ENCODE peak calls at places on chromosomes 4 and X, in four cellular contexts. E is left cardiac atrium; T is activated T-helper 1 cell treated with anti-CD3 and anti-CD28 coated beads, Interleukin-2, amount 50 U/mL, for 16 hours; R is choroid plexus epithelial cell. L is an unnamed sample.
A peak's percentile ranks its signal among the peaks of the same experiment; 100 is the strongest.

GRCh38 chr4:1728061-1728980 is 7.0 kb downstream of the TACC3 start:
- DNase-seq in T (no peak), E (peak; percentile 17), R (no peak), L (no peak)

GRCh38 chr4:151263455-151263854 is 13.5 kb upstream of the PRSS48 start:
- DNase-seq in R (no peak), T (no peak), E (no peak), L (no peak)

GRCh38 chr4:3639613-3640586 is 107.7 kb upstream of the LRPAP1 start:
- DNase-seq in R (no peak), E (no peak), T (no peak), L (peak; percentile 25)

GRCh38 chr4:20326977-20327376 is 75.3 kb downstream of the SLIT2 start:
- DNase-seq in R (no peak), E (no peak), T (no peak), L (no peak)

GRCh38 chrX:47817421-47817820 is 19.3 kb upstream of the ZNF81 start:
- DNase-seq in R (peak; percentile 6), T (no peak), E (no peak), L (no peak)

GRCh38 chr4:142913461-142914030 is 67.4 kb upstream of the INPP4B start:
- DNase-seq in R (no peak), E (no peak), T (no peak), L (no peak)

GRCh38 chr4:41885456-41885855 is 49.8 kb upstream of the TMEM33 start:
- DNase-seq in T (no peak), R (no peak), E (no peak), L (no peak)

GRCh38 chr4:153471691-153472080 is 5.5 kb downstream of the TMEM131L start:
- DNase-seq in R (no peak), E (no peak), T (no peak), L (no peak)

GRCh38 chr4:26594371-26594770 is 10.5 kb downstream of the TBC1D19 start:
- DNase-seq in E (no peak), T (no peak), R (no peak), L (no peak)

GRCh38 chr4:83890816-83891215 is 354.9 kb downstream of the GPAT3 start:
- DNase-seq in T (no peak), E (no peak), R (peak; percentile 8), L (no peak)

GRCh38 chrX:123993326-123993725 is 31.8 kb downstream of the STAG2 start:
- DNase-seq in T (no peak), E (no peak), R (peak; percentile 63), L (no peak)

GRCh38 chr4:3766791-3767561 is 791 bp downstream of the ADRA2C start:
- DNase-seq in E (no peak), T (no peak), R (peak; percentile 2), L (no peak)

GRCh38 chrX:11629593-11630211 is 36.0 kb downstream of the ARHGAP6 start:
- DNase-seq in R (peak; percentile 80), E (peak; percentile 23), T (no peak), L (no peak)

GRCh38 chrX:24260827-24261550 is 52.9 kb downstream of the SUPT20HL2 start:
- DNase-seq in R (peak; percentile 75), T (no peak), E (peak; percentile 31), L (no peak)

GRCh38 chr4:73897380-73898136 is 28.4 kb downstream of the CXCL1 start:
- DNase-seq in T (no peak), E (no peak), R (peak; percentile 81), L (no peak)

GRCh38 chrX:73213734-73214133 is 917 bp downstream of the NAP1L2 start:
- DNase-seq in R (no peak), T (no peak), E (no peak), L (no peak)